ENCODE peak calls at places on chromosome 12, in five cellular contexts. Z is nephron progenitor cell, G is ELR, F is HTR-8/SVneo, L is glomerular endothelial cell. C is an unnamed sample.

GRCh38 chr12:69332815-69333358 is 15.3 kb upstream of the LYZ start:
- DNase-seq in L (no peak), Z (no peak), F (no peak), G (no peak), C (no peak)

GRCh38 chr12:12228402-12228801 is 38.4 kb downstream of the LRP6 start:
- DNase-seq in F (no peak), Z (no peak), G (no peak), L (no peak), C (no peak)

GRCh38 chr12:54562720-54563356 is 13.4 kb downstream of the PDE1B start:
- DNase-seq in F (no peak), L (no peak), G (no peak), Z (no peak), C (no peak)

GRCh38 chr12:128784030-128784770 is 39.6 kb downstream of the SLC15A4 start:
- DNase-seq in F (no peak), L (no peak), Z (no peak), G (peak; percentile 43), C (no peak)

GRCh38 chr12:76470028-76470939 is 89.3 kb downstream of the OSBPL8 start:
- DNase-seq in L (peak; percentile 45), F (peak; percentile 75), Z (no peak), G (peak; percentile 92), C (no peak)

GRCh38 chr12:30696943-30697342 is 1.3 kb upstream of the IPO8 start:
- DNase-seq in F (no peak), G (no peak), Z (no peak), L (no peak), C (no peak)

GRCh38 chr12:22334696-22335290 is at the start of gene ST8SIA1:
- DNase-seq in G (peak; percentile 37), L (no peak), Z (peak; percentile 66), F (no peak), C (no peak)

GRCh38 chr12:119412811-119413794 is 78.6 kb downstream of the CCDC60 start:
- DNase-seq in F (peak; percentile 51), G (peak; percentile 55), Z (peak; percentile 82), L (peak; percentile 27), C (no peak)

GRCh38 chr12:66623455-66623854 is 55.4 kb downstream of the GRIP1 start:
- DNase-seq in Z (no peak), L (no peak), F (no peak), G (peak; percentile 55), C (no peak)

GRCh38 chr12:114625294-114625851 is 58.6 kb downstream of the TBX3 start:
- DNase-seq in Z (peak; percentile 83), L (peak; percentile 14), G (peak; percentile 77), F (peak; percentile 32), C (no peak)

GRCh38 chr12:132084681-132085635 is 59.2 kb downstream of the DDX51 start:
- DNase-seq in F (peak; percentile 54), L (peak; percentile 7), G (peak; percentile 79), Z (peak; percentile 79), C (no peak)

GRCh38 chr12:11884661-11885060 is 186.1 kb upstream of the BCL2L14 start:
- DNase-seq in F (no peak), L (no peak), Z (no peak), G (peak; percentile 47), C (no peak)

GRCh38 chr12:41151789-41152188 is 36.3 kb upstream of the PDZRN4 start:
- DNase-seq in Z (no peak), F (no peak), G (peak; percentile 0), L (no peak), C (no peak)

GRCh38 chr12:124656214-124656516 is 88.8 kb upstream of the NCOR2 start:
- DNase-seq in L (no peak), G (no peak), Z (no peak), F (no peak), C (no peak)

GRCh38 chr12:69329669-69330428 is 18.3 kb upstream of the LYZ start:
- DNase-seq in F (no peak), Z (no peak), G (no peak), L (no peak), C (no peak)

GRCh38 chr12:106425061-106425706 is 67.6 kb downstream of the POLR3B start:
- DNase-seq in Z (no peak), L (no peak), G (no peak), F (no peak), C (no peak)